ENCODE peak calls at places on chromosomes 16 and 17, in seven cellular contexts. H is transverse colon, F is AG04450, K is PC-3, B is body of pancreas, E is A549, D is thoracic aorta. O is an unnamed sample.

GRCh38 chr16:77841275-77841640 is 52.9 kb downstream of the VAT1L start:
- DNase-seq in K (no peak), E (no peak), H (peak), D (no peak), B (no peak), F (no peak), O (no peak)

GRCh38 chr17:80927791-80928216 is 63.8 kb upstream of the CHMP6 start:
- DNase-seq in D (no peak), E (no peak), K (no peak), F (no peak), H (no peak), B (no peak), O (no peak)

GRCh38 chr17:19281161-19281560 is 44.0 kb downstream of the EPN2 start:
- DNase-seq in D (no peak), H (no peak), E (no peak), F (no peak), K (peak), B (no peak), O (no peak)

GRCh38 chr17:67422887-67423286 is 45.8 kb downstream of the PITPNC1 start:
- DNase-seq in K (no peak), H (peak), E (peak), F (no peak), B (no peak), D (no peak), O (no peak)

GRCh38 chr16:4886151-4886550 is 38.9 kb downstream of the UBN1 start:
- DNase-seq in E (no peak), F (no peak), K (no peak), B (no peak), D (no peak), H (no peak), O (no peak)

GRCh38 chr17:4175921-4176802 is 33.2 kb downstream of the CYB5D2 start:
- DNase-seq in D (no peak), E (no peak), H (no peak), F (no peak), K (no peak), B (no peak), O (no peak)

GRCh38 chr16:72224260-72224768 is 52.4 kb upstream of the PMFBP1 start:
- DNase-seq in E (no peak), D (no peak), F (no peak), H (peak), K (no peak), B (peak), O (no peak)

GRCh38 chr17:57499648-57500049 is 243.3 kb downstream of the MSI2 start:
- DNase-seq in E (peak), D (no peak), K (no peak), B (no peak), H (no peak), F (no peak), O (no peak)

GRCh38 chr17:8430966-8431365 is 4.7 kb upstream of the NDEL1 start:
- DNase-seq in E (no peak), H (no peak), D (peak), B (no peak), K (no peak), F (no peak), O (peak)

GRCh38 chr17:16491703-16492612 is at the start of gene LRRC75A:
- DNase-seq in B (peak), H (peak), K (peak), D (no peak), E (no peak), F (no peak), O (no peak)

GRCh38 chr17:14774774-14775173 is 473.9 kb downstream of the HS3ST3B1 start:
- DNase-seq in F (no peak), E (no peak), D (no peak), H (no peak), K (no peak), B (no peak), O (no peak)

GRCh38 chr17:44901323-44901965 is 2.2 kb upstream of the EFTUD2 start:
- DNase-seq in D (no peak), K (peak), F (peak), H (no peak), E (peak), B (no peak), O (no peak)

GRCh38 chr17:73605444-73605843 is 38.8 kb downstream of the SDK2 start:
- DNase-seq in K (no peak), F (no peak), D (no peak), B (no peak), E (no peak), H (no peak), O (no peak)

GRCh38 chr16:87661561-87661960 is 59.3 kb downstream of the JPH3 start:
- DNase-seq in D (no peak), K (peak), F (no peak), H (peak), B (no peak), E (peak), O (no peak)

GRCh38 chr16:85329059-85329812 is 217.0 kb upstream of the CIBAR2 start:
- DNase-seq in B (no peak), H (peak), E (no peak), K (no peak), F (no peak), D (no peak), O (no peak)

GRCh38 chr16:7493133-7493532 is 160.5 kb downstream of the RBFOX1 start:
- DNase-seq in F (no peak), D (no peak), H (no peak), B (no peak), E (no peak), K (no peak), O (no peak)

GRCh38 chr17:35214192-35214591 is 20.0 kb upstream of the SLC35G3 start:
- DNase-seq in B (no peak), K (no peak), E (no peak), D (no peak), F (no peak), H (no peak), O (no peak)

GRCh38 chr16:64121473-64121872 is 1000.4 kb downstream of the CDH11 start:
- DNase-seq in K (peak), F (peak), B (no peak), H (no peak), D (no peak), E (no peak), O (no peak)

GRCh38 chr17:74361613-74362391 is at the start of gene BTBD17:
- DNase-seq in K (peak), B (peak), F (no peak), H (peak), E (peak), D (no peak), O (peak)

GRCh38 chr17:59848778-59849177 is 44.0 kb downstream of the TUBD1 start:
- DNase-seq in F (no peak), H (peak), K (peak), E (no peak), B (peak), D (no peak), O (peak)

GRCh38 chr16:25126820-25127232 is 15.3 kb downstream of the LCMT1 start:
- DNase-seq in E (peak), B (peak), H (peak), K (peak), D (no peak), F (peak), O (peak)

GRCh38 chr16:56332464-56333079 is 92.8 kb downstream of the AMFR start:
- DNase-seq in B (peak), K (peak), E (peak), F (no peak), D (no peak), H (peak), O (peak)

GRCh38 chr16:27189335-27189972 is 13.9 kb upstream of the KDM8 start:
- DNase-seq in E (no peak), H (peak), K (no peak), D (no peak), F (no peak), B (peak), O (no peak)

GRCh38 chr17:2192367-2193028 is 111.1 kb downstream of the SMG6 start:
- DNase-seq in B (no peak), K (peak), F (peak), D (no peak), E (peak), H (peak), O (no peak)

GRCh38 chr17:55990332-55991006 is 162.8 kb upstream of the ANKFN1 start:
- DNase-seq in K (no peak), D (no peak), E (no peak), F (no peak), B (no peak), H (no peak), O (no peak)

GRCh38 chr17:28385037-28385797 is 13.7 kb downstream of the SARM1 start:
- DNase-seq in E (no peak), B (peak), K (peak), D (no peak), H (peak), F (no peak), O (no peak)

GRCh38 chr17:47188266-47188665 is 829 bp downstream of the CDC27 start:
- DNase-seq in H (no peak), B (no peak), K (peak), F (no peak), E (peak), D (no peak), O (no peak)

GRCh38 chr16:10253344-10253855 is 71.2 kb upstream of the GRIN2A start:
- DNase-seq in D (no peak), E (no peak), F (no peak), K (no peak), B (no peak), H (no peak), O (no peak)

GRCh38 chr16:10255728-10256127 is 73.5 kb upstream of the GRIN2A start:
- DNase-seq in E (no peak), F (no peak), B (no peak), H (no peak), K (no peak), D (no peak), O (no peak)

GRCh38 chr16:10261077-10261476 is 78.8 kb upstream of the GRIN2A start:
- DNase-seq in K (no peak), E (no peak), D (no peak), F (no peak), B (no peak), H (no peak), O (no peak)

GRCh38 chr16:10252155-10252554 is 69.9 kb upstream of the GRIN2A start:
- DNase-seq in E (no peak), B (no peak), H (no peak), D (no peak), K (no peak), F (no peak), O (no peak)

GRCh38 chr16:10256855-10257641 is 74.8 kb upstream of the GRIN2A start:
- DNase-seq in K (peak), D (no peak), B (peak), F (no peak), H (peak), E (peak), O (no peak)
- TF ChIP-seq CTCF in K (peak), D (peak), B (peak), F (peak), H (peak), E (peak), O (peak)

GRCh38 chr17:10311131-10311530 is 61.7 kb downstream of the MYH13 start:
- DNase-seq in K (no peak), H (no peak), E (no peak), D (no peak), B (no peak), F (no peak), O (no peak)
- H3K27ac ChIP-seq in K (no peak), H (no peak), E (no peak), D (no peak), B (no peak), F (no peak), O (no peak)

GRCh38 chr16:70738083-70738977 is 52.5 kb upstream of the MTSS2 start:
- DNase-seq in E (peak), F (peak), D (no peak), H (peak), K (peak), B (no peak), O (peak)
- TF ChIP-seq CTCF in E (peak), F (peak), D (peak), H (peak), K (peak), B (peak), O (peak)

GRCh38 chr17:76135810-76136188 is 5.2 kb downstream of the FOXJ1 start:
- DNase-seq in H (no peak), K (no peak), B (no peak), E (no peak), D (no peak), F (no peak), O (no peak)
- H3K27ac ChIP-seq in H (no peak), K (no peak), B (no peak), E (no peak), D (no peak), F (no peak), O (no peak)

GRCh38 chr16:49644143-49644460 is 211.8 kb downstream of the ZNF423 start:
- DNase-seq in H (no peak), B (no peak), F (no peak), E (no peak), D (no peak), K (no peak), O (no peak)
- TF ChIP-seq CTCF in H (no peak), B (no peak), F (peak), E (no peak), D (no peak), K (no peak), O (no peak)

O was measured in lung.